ENCODE peak calls at places on chromosomes 11 and 22, in eight cellular contexts. Y is EL, Z is HEK293T, V is midbrain, S is HT1080, U is Panc1, H is LHCN-M2, E is neuronal stem cell. K is an unnamed sample.

GRCh38 chr11:104968856-104969776 is 742 bp upstream of the CASP4 start:
- DNase-seq in Y (peak; percentile 18), Z (no peak), V (no peak), S (no peak), U (peak; percentile 30), H (peak; percentile 55), E (no peak), K (peak; percentile 35)

GRCh38 chr11:69825037-69825834 is 6.0 kb upstream of the FGF3 start:
- DNase-seq in Y (no peak), Z (no peak), V (no peak), S (peak; percentile 72), U (no peak), H (no peak), E (no peak), K (peak; percentile 32)

GRCh38 chr11:102810943-102811528 is 13.1 kb upstream of the MMP1 start:
- DNase-seq in Y (peak; percentile 49), Z (peak; percentile 53), V (no peak), S (peak; percentile 57), U (no peak), H (peak; percentile 24), E (no peak), K (no peak)

GRCh38 chr22:33108037-33108436 is 49.9 kb upstream of the SYN3 start:
- DNase-seq in Y (no peak), Z (no peak), V (no peak), S (no peak), U (no peak), H (no peak), E (no peak), K (no peak)

GRCh38 chr22:44030702-44031082 is 6.6 kb downstream of the PARVB start:
- DNase-seq in Y (no peak), Z (no peak), V (no peak), S (no peak), U (no peak), H (no peak), E (no peak), K (no peak)

GRCh38 chr11:36508743-36509142 is 1.3 kb downstream of the TRAF6 start:
- DNase-seq in Y (no peak), Z (no peak), V (no peak), S (no peak), U (no peak), H (no peak), E (no peak), K (no peak)

GRCh38 chr11:122140535-122140934 is 24.5 kb upstream of the BLID start:
- DNase-seq in Y (peak; percentile 91), Z (no peak), V (no peak), S (peak; percentile 82), U (no peak), H (peak; percentile 84), E (no peak), K (peak; percentile 50)

GRCh38 chr22:25624486-25624885 is 60.0 kb downstream of the GRK3 start:
- DNase-seq in Y (no peak), Z (no peak), V (no peak), S (no peak), U (no peak), H (no peak), E (no peak), K (no peak)

GRCh38 chr11:105490333-105490732 is 119.5 kb upstream of the GRIA4 start:
- DNase-seq in Y (no peak), Z (no peak), V (no peak), S (no peak), U (no peak), H (no peak), E (no peak), K (no peak)

GRCh38 chr11:72781313-72782080 is 12.3 kb downstream of the STARD10 start:
- DNase-seq in Y (no peak), Z (peak; percentile 81), V (peak; percentile 17), S (no peak), U (no peak), H (no peak), E (no peak), K (no peak)

GRCh38 chr11:69396948-69397307 is 84.5 kb upstream of the LINC01488 start:
- DNase-seq in Y (no peak), Z (no peak), V (no peak), S (no peak), U (no peak), H (no peak), E (no peak), K (no peak)

K was measured in MG63.